ENCODE peak calls at places on chromosome 21, in eight cellular contexts. Y is cardiac muscle cell, J is HL-60, R is AG10803, P is endothelial cell, F is Calu3, E is sigmoid colon, Z is pancreas. S is an unnamed sample.

GRCh38 chr21:23452384-23453083 is 2154.7 kb downstream of the MRPL39 start:
- DNase-seq in Y (no peak), J (peak), R (no peak), P (peak), F (no peak), E (no peak), Z (peak), S (no peak)

GRCh38 chr21:15121097-15121654 is 56.4 kb upstream of the NRIP1 start:
- DNase-seq in Y (no peak), J (no peak), R (no peak), P (no peak), F (no peak), E (no peak), Z (no peak), S (no peak)

GRCh38 chr21:35179990-35180557 is 131.0 kb upstream of the RUNX1 start:
- DNase-seq in Y (peak), J (no peak), R (peak), P (no peak), F (peak), E (no peak), Z (no peak), S (no peak)

GRCh38 chr21:41678944-41679343 is 87.9 kb downstream of the RIPK4 start:
- DNase-seq in Y (peak), J (no peak), R (peak), P (peak), F (peak), E (peak), Z (peak), S (peak)

GRCh38 chr21:36385909-36386642 is 884 bp downstream of the CHAF1B start:
- DNase-seq in Y (peak), J (no peak), R (peak), P (no peak), F (no peak), E (no peak), Z (no peak), S (no peak)

GRCh38 chr21:37437376-37438080 is 71.0 kb downstream of the DYRK1A start:
- DNase-seq in Y (no peak), J (no peak), R (peak), P (no peak), F (no peak), E (no peak), Z (no peak), S (no peak)

GRCh38 chr21:44371596-44371995 is 18.2 kb downstream of the TRPM2 start:
- DNase-seq in Y (no peak), J (no peak), R (no peak), P (no peak), F (no peak), E (no peak), Z (no peak), S (no peak)

GRCh38 chr21:37244506-37245083 is 22.5 kb downstream of the VPS26C start:
- DNase-seq in Y (peak), J (no peak), R (no peak), P (no peak), F (no peak), E (no peak), Z (no peak), S (no peak)

GRCh38 chr21:25806053-25806452 is 71.3 kb downstream of the GABPA start:
- DNase-seq in Y (no peak), J (no peak), R (no peak), P (no peak), F (no peak), E (no peak), Z (no peak), S (no peak)

GRCh38 chr21:24939288-24939687 is 668.0 kb downstream of the MRPL39 start:
- DNase-seq in Y (no peak), J (no peak), R (no peak), P (no peak), F (no peak), E (no peak), Z (no peak), S (no peak)

GRCh38 chr21:27704567-27705166 is 737.8 kb upstream of the ADAMTS5 start:
- DNase-seq in Y (no peak), J (no peak), R (no peak), P (no peak), F (no peak), E (peak), Z (no peak), S (no peak)

GRCh38 chr21:23045955-23046354 is 2047.7 kb downstream of the NCAM2 start:
- DNase-seq in Y (no peak), J (no peak), R (no peak), P (no peak), F (no peak), E (no peak), Z (no peak), S (no peak)

GRCh38 chr21:41066086-41066938 is 101.6 kb upstream of the BACE2 start:
- DNase-seq in Y (peak), J (no peak), R (no peak), P (no peak), F (no peak), E (no peak), Z (no peak), S (no peak)

GRCh38 chr21:35697321-35697808 is 363.0 kb downstream of the SETD4 start:
- DNase-seq in Y (peak), J (peak), R (peak), P (no peak), F (peak), E (peak), Z (peak), S (peak)

GRCh38 chr21:45556645-45557601 is 14.7 kb upstream of the SLC19A1 start:
- DNase-seq in Y (no peak), J (no peak), R (no peak), P (no peak), F (no peak), E (peak), Z (peak), S (no peak)

GRCh38 chr21:45557611-45558043 is 15.4 kb upstream of the SLC19A1 start:
- DNase-seq in Y (no peak), J (no peak), R (no peak), P (no peak), F (no peak), E (peak), Z (no peak), S (no peak)

GRCh38 chr21:45555251-45555556 is 13.0 kb upstream of the SLC19A1 start:
- DNase-seq in Y (no peak), J (no peak), R (no peak), P (no peak), F (no peak), E (no peak), Z (no peak), S (no peak)

GRCh38 chr21:45555557-45556301 is 13.5 kb upstream of the SLC19A1 start:
- DNase-seq in Y (peak), J (peak), R (peak), P (peak), F (no peak), E (peak), Z (peak), S (no peak)

DNA sequence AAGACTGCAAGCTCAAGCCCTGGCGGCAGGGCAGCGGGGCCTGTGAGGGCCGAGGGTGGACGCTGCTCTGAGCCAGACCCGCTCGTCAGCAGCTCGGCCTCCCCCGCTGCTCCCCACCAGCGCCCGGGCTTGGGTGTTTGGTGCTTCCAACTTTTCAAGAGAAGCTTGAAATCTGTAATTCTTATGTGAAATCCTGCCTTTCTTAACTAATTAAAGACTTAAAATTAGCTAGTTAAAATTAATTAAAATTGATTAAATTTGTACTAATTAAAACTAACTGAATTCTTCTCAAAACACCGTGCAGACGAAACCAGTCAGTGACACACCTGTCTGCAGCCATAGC is 14.0 kb upstream of the SLC19A1 start:
- DNase-seq in Y (no peak), J (no peak), R (no peak), P (no peak), F (no peak), E (no peak), Z (no peak), S (no peak)
- TF ChIP-seq CTCF in Y (no peak), J (no peak), R (no peak), P (peak), F (no peak), E (no peak), Z (no peak), S (no peak)

DNA sequence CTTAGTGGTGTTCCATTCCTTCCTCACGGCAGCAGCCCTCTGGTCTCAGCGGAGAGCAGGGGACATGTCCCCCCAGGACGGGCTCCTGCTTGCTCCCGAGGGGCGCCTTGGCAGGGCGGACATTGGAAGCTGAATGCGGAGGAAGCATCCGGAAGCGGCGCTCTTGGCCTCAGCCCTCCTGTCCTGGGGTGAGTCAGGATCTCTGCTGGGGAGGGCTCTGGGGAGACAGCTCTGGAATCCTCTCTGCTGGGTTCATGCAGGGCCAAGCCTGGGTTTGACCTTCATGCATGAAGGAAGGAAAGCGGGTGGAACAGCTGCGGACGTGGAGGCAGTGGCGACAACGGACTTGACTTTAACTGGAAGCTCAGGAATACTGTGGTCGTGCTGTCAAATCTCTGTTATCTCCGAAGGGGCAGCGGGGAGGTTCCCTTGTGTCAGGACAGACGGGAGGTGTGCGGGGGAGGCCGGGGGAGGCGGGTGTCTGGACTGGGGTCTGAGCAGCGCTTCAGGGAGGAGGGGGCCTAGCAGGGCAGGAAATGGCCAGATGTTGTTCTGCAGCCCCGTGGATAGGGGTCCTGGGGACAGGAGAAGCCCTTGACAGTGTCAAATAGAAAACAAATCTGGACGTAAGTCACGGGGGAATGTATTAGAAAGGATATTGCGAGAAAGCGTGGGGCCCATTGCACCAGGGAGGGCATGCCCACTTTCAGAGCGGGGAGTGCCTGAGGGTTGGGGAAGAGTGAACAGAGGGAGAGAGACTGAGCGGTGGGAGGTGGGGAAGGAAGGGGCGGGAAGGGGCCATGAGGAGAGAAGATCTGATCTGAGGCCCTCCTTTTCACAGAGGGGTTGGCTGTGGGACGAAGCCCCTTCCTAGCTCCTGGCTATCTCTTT is 26.6 kb downstream of the CRYAA start:
- DNase-seq in Y (peak), J (no peak), R (no peak), P (no peak), F (no peak), E (peak), Z (no peak), S (no peak)
- TF ChIP-seq CTCF in Y (no peak), J (no peak), R (no peak), P (no peak), F (no peak), E (no peak), Z (no peak), S (no peak)

DNA sequence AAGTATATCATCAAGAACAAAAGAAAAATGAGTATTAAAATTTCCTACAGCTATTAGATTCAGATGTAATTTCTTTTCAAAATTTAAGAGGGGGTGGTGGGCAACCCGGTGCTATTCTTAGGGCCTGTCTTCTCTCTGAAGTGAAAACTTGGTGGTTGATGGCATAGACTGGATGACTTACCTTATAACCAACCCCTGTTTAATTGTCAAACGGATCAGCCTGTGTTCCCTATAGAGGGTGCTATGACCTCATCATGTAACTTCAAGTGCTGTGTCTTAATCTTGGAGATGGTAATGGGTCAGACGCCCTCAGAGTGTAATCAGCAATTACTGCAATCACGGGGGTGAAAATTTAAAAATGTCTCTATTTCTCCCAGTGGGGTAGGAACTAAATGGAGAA is 176.2 kb downstream of the PCP4 start:
- DNase-seq in Y (no peak), J (no peak), R (no peak), P (no peak), F (no peak), E (no peak), Z (no peak), S (no peak)
- TF ChIP-seq CTCF in Y (no peak), J (no peak), R (no peak), P (no peak), F (no peak), E (no peak), Z (no peak), S (no peak)

GRCh38 chr21:32304998-32305397 is 6.3 kb downstream of the MRAP start:
- DNase-seq in Y (no peak), J (no peak), R (no peak), P (no peak), F (no peak), E (no peak), Z (no peak), S (no peak)

GRCh38 chr21:32303385-32303784 is 4.7 kb downstream of the MRAP start:
- DNase-seq in Y (no peak), J (no peak), R (no peak), P (no peak), F (no peak), E (no peak), Z (no peak), S (no peak)

GRCh38 chr21:32307706-32308105 is 9.1 kb downstream of the MRAP start:
- DNase-seq in Y (peak), J (no peak), R (peak), P (no peak), F (no peak), E (no peak), Z (no peak), S (no peak)

GRCh38 chr21:32308696-32309095 is 10.0 kb downstream of the MRAP start:
- DNase-seq in Y (no peak), J (no peak), R (no peak), P (no peak), F (no peak), E (no peak), Z (no peak), S (no peak)

GRCh38 chr21:32306021-32306780 is 7.5 kb downstream of the MRAP start:
- DNase-seq in Y (peak), J (no peak), R (no peak), P (peak), F (no peak), E (no peak), Z (no peak), S (no peak)
- TF ChIP-seq CTCF in Y (peak), J (no peak), R (no peak), P (peak), F (no peak), E (peak), Z (no peak), S (no peak)

GRCh38 chr21:30958737-30959136 is 77.4 kb upstream of the KRTAP11-1 start:
- DNase-seq in Y (no peak), J (no peak), R (no peak), P (no peak), F (no peak), E (no peak), Z (no peak), S (no peak)

GRCh38 chr21:30962013-30962412 is 76.3 kb downstream of the KRTAP19-8 start:
- DNase-seq in Y (no peak), J (no peak), R (no peak), P (no peak), F (no peak), E (no peak), Z (no peak), S (no peak)
- TF ChIP-seq CTCF in Y (no peak), J (no peak), R (no peak), P (peak), F (no peak), E (no peak), Z (no peak), S (no peak)

GRCh38 chr21:39703578-39703977 is 41.4 kb upstream of the IGSF5 start:
- DNase-seq in Y (no peak), J (no peak), R (no peak), P (no peak), F (no peak), E (no peak), Z (no peak), S (no peak)

GRCh38 chr21:39710866-39711265 is 34.1 kb upstream of the IGSF5 start:
- DNase-seq in Y (no peak), J (no peak), R (no peak), P (no peak), F (no peak), E (no peak), Z (no peak), S (no peak)

GRCh38 chr21:39707316-39707715 is 37.7 kb upstream of the IGSF5 start:
- DNase-seq in Y (no peak), J (no peak), R (no peak), P (no peak), F (no peak), E (no peak), Z (no peak), S (no peak)

GRCh38 chr21:39700318-39700717 is 44.7 kb upstream of the IGSF5 start:
- DNase-seq in Y (no peak), J (no peak), R (no peak), P (no peak), F (no peak), E (no peak), Z (no peak), S (no peak)

DNA sequence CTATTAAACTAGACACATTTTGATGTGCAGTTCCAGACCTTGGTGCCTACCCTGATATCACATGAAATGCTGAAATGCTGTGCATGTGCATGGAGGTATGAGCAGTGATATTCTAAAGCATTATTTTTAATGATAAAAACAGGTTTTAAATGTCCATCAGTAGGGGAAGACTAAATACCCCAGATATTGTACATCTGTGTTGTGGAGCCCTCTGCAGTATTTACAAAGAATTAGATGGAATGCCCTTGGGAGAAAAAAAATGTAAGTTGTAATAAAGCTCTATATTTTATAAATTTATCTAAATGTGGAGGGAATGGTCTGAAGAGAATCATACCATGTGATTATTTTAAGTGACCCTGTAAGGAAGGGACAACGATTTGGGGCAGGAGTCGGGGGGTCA is 39.1 kb upstream of the IGSF5 start:
- DNase-seq in Y (no peak), J (no peak), R (peak), P (no peak), F (no peak), E (no peak), Z (no peak), S (no peak)
- TF ChIP-seq CTCF in Y (no peak), J (no peak), R (peak), P (no peak), F (no peak), E (no peak), Z (no peak), S (no peak)

DNA sequence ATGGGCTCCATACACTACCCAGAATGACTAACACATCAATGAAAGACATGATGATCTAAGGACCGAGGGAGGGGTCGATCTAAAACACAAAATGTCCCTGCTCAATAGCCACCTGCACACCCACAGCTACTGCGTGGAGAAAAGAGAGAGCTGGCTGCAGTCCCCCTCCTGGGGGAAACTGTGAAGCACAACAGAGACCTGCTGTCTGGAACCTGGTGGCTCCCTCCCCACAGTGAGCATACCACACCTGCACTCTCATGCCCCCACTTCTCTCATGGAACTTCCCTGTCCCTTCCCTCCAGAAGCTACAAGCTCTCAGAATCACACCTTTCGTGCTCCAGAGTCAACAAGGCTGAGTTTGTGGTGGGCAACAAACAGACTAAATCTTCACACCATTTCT is 130.1 kb upstream of the ERG start:
- DNase-seq in Y (no peak), J (no peak), R (no peak), P (no peak), F (no peak), E (no peak), Z (no peak), S (no peak)
- TF ChIP-seq CTCF in Y (no peak), J (no peak), R (no peak), P (no peak), F (no peak), E (no peak), Z (no peak), S (no peak)

GRCh38 chr21:16945580-16945979 is 567.3 kb upstream of the CXADR start:
- DNase-seq in Y (peak), J (no peak), R (no peak), P (no peak), F (no peak), E (no peak), Z (no peak), S (no peak)

DNA sequence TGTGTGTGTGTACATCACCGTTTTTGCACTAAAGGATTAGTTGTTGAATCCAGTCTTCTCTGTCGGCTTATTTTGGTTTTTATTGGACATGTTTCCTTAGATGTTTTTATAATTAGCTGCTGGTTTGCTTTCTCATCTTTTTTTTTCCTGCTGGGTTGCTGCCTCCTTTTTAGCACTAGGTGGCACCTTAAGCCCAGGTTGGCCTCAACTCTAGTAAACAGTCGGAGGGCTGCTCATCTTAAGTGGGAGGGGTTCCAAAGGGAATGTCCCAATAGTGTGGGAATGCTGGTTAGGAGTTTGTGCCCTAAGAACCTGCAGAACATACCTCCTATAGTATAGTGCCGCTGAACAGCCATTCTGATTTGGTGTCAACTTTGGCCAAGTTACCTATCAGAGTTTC is 570.1 kb upstream of the CXADR start:
- DNase-seq in Y (peak), J (no peak), R (no peak), P (peak), F (peak), E (no peak), Z (no peak), S (no peak)
- TF ChIP-seq CTCF in Y (peak), J (no peak), R (peak), P (no peak), F (peak), E (no peak), Z (no peak), S (no peak)

DNA sequence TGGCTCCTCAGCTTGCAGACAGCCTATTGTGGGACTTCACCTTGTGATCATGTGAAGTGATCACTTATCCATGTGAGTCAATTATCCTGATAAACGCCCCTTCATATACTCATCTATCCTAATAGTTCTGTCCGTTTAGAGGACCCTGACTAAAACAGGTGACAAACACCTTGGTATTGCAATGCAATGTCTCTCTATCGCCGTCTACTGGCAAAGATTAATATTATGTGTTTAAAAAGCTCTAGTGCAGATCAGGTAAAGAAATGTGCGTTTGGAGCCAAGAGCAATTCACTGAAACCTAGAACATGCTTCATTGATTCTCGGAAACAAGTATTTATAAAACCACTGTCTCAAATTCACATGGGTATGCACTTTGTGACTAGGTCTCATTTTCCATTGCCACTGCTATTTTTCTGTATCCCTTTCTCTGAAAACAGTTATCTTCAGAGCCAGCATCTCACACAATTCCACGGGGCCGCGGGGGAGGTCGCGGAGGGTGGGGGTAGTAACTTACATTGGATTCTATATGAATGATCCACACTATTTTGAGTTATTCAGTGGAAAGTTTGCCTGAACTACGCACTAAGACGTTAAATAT is 554.6 kb upstream of the NCAM2 start:
- DNase-seq in Y (no peak), J (no peak), R (no peak), P (no peak), F (no peak), E (no peak), Z (no peak), S (no peak)
- TF ChIP-seq CTCF in Y (no peak), J (peak), R (no peak), P (peak), F (no peak), E (no peak), Z (peak), S (no peak)

S was measured in omental fat pad.